ENCODE peak calls at places on chromosomes 6 and 20, in eight cellular contexts. One of them, this sample, is unnamed.
A peak's percentile ranks its signal among the peaks of the same experiment; 100 is the strongest.

GRCh38 chr20:10337291-10337690 is 96.7 kb downstream of the MKKS start:
- DNase-seq in GM23248: peak; percentile 27
- DNase-seq in sigmoid colon: no peak
- DNase-seq in PC-3: no peak
- DNase-seq in BJ: no peak
- DNase-seq in Peyer's patch: no peak
- DNase-seq in GM12865: no peak
- DNase-seq in suprapubic skin: no peak
- DNase-seq in this sample: no peak

GRCh38 chr6:128932061-128932460 is 49.1 kb downstream of the LAMA2 start:
- DNase-seq in Peyer's patch: no peak
- DNase-seq in BJ: peak; percentile 24
- DNase-seq in GM12865: no peak
- DNase-seq in sigmoid colon: no peak
- DNase-seq in GM23248: peak; percentile 85
- DNase-seq in PC-3: peak; percentile 68
- DNase-seq in suprapubic skin: no peak
- DNase-seq in this sample: no peak

GRCh38 chr6:117389227-117390057 is 36.3 kb downstream of the ROS1 start:
- DNase-seq in Peyer's patch: no peak
- DNase-seq in GM12865: no peak
- DNase-seq in sigmoid colon: no peak
- DNase-seq in GM23248: peak; percentile 56
- DNase-seq in PC-3: peak; percentile 89
- DNase-seq in suprapubic skin: no peak
- DNase-seq in BJ: no peak
- DNase-seq in this sample: no peak

GRCh38 chr20:34522969-34523871 is 7.0 kb downstream of the DYNLRB1 start:
- DNase-seq in sigmoid colon: no peak
- DNase-seq in suprapubic skin: no peak
- DNase-seq in BJ: no peak
- DNase-seq in PC-3: peak; percentile 87
- DNase-seq in GM23248: peak; percentile 72
- DNase-seq in Peyer's patch: peak; percentile 74
- DNase-seq in GM12865: peak; percentile 80
- DNase-seq in this sample: peak; percentile 42

GRCh38 chr6:43878823-43879495 is 108.9 kb downstream of the VEGFA start:
- DNase-seq in sigmoid colon: no peak
- DNase-seq in GM23248: peak; percentile 39
- DNase-seq in suprapubic skin: no peak
- DNase-seq in Peyer's patch: no peak
- DNase-seq in BJ: no peak
- DNase-seq in GM12865: no peak
- DNase-seq in PC-3: peak; percentile 10
- DNase-seq in this sample: no peak

GRCh38 chr6:30311669-30312068 is 15.1 kb upstream of the TRIM39 start:
- DNase-seq in Peyer's patch: no peak
- DNase-seq in sigmoid colon: no peak
- DNase-seq in suprapubic skin: no peak
- DNase-seq in GM12865: no peak
- DNase-seq in GM23248: no peak
- DNase-seq in PC-3: no peak
- DNase-seq in BJ: no peak
- DNase-seq in this sample: no peak

GRCh38 chr6:134676307-134677281 is 273.3 kb downstream of the ALDH8A1 start:
- DNase-seq in PC-3: no peak
- DNase-seq in GM12865: no peak
- DNase-seq in sigmoid colon: no peak
- DNase-seq in GM23248: no peak
- DNase-seq in BJ: no peak
- DNase-seq in suprapubic skin: no peak
- DNase-seq in Peyer's patch: peak; percentile 76
- DNase-seq in this sample: no peak

GRCh38 chr6:55536579-55536978 is 42.4 kb downstream of the HMGCLL1 start:
- DNase-seq in suprapubic skin: no peak
- DNase-seq in GM23248: no peak
- DNase-seq in GM12865: no peak
- DNase-seq in Peyer's patch: no peak
- DNase-seq in PC-3: no peak
- DNase-seq in BJ: no peak
- DNase-seq in sigmoid colon: no peak
- DNase-seq in this sample: no peak

GRCh38 chr6:160398674-160399271 is 50.6 kb downstream of the SLC22A3 start:
- DNase-seq in Peyer's patch: no peak
- DNase-seq in PC-3: peak; percentile 37
- DNase-seq in GM12865: peak; percentile 52
- DNase-seq in suprapubic skin: no peak
- DNase-seq in BJ: no peak
- DNase-seq in GM23248: peak; percentile 29
- DNase-seq in sigmoid colon: no peak
- DNase-seq in this sample: no peak

GRCh38 chr6:42572523-42572922 is 8.7 kb downstream of the UBR2 start:
- DNase-seq in Peyer's patch: no peak
- DNase-seq in GM23248: no peak
- DNase-seq in GM12865: peak; percentile 88
- DNase-seq in BJ: no peak
- DNase-seq in sigmoid colon: no peak
- DNase-seq in PC-3: no peak
- DNase-seq in suprapubic skin: no peak
- DNase-seq in this sample: no peak

GRCh38 chr6:26045046-26045938 is 41.9 kb upstream of the HFE start:
- DNase-seq in sigmoid colon: peak; percentile 94
- DNase-seq in BJ: peak; percentile 87
- DNase-seq in PC-3: peak; percentile 98
- DNase-seq in GM23248: peak; percentile 94
- DNase-seq in Peyer's patch: peak; percentile 81
- DNase-seq in suprapubic skin: peak; percentile 86
- DNase-seq in GM12865: peak; percentile 99
- DNase-seq in this sample: peak; percentile 82

GRCh38 chr6:68196645-68197044 is 438.4 kb upstream of the ADGRB3 start:
- DNase-seq in GM12865: peak; percentile 61
- DNase-seq in suprapubic skin: no peak
- DNase-seq in Peyer's patch: no peak
- DNase-seq in sigmoid colon: no peak
- DNase-seq in PC-3: peak; percentile 65
- DNase-seq in BJ: no peak
- DNase-seq in GM23248: peak; percentile 0
- DNase-seq in this sample: no peak

GRCh38 chr20:61661025-61661424 is 404.7 kb downstream of the TAF4 start:
- DNase-seq in GM23248: no peak
- DNase-seq in GM12865: no peak
- DNase-seq in Peyer's patch: no peak
- DNase-seq in BJ: no peak
- DNase-seq in suprapubic skin: no peak
- DNase-seq in PC-3: no peak
- DNase-seq in sigmoid colon: no peak
- DNase-seq in this sample: no peak

GRCh38 chr20:54208492-54209044 is 681 bp downstream of the PFDN4 start:
- DNase-seq in GM12865: peak; percentile 23
- DNase-seq in GM23248: peak; percentile 75
- DNase-seq in PC-3: peak; percentile 59
- DNase-seq in suprapubic skin: peak; percentile 73
- DNase-seq in sigmoid colon: no peak
- DNase-seq in BJ: no peak
- DNase-seq in Peyer's patch: no peak
- DNase-seq in this sample: no peak

DNA sequence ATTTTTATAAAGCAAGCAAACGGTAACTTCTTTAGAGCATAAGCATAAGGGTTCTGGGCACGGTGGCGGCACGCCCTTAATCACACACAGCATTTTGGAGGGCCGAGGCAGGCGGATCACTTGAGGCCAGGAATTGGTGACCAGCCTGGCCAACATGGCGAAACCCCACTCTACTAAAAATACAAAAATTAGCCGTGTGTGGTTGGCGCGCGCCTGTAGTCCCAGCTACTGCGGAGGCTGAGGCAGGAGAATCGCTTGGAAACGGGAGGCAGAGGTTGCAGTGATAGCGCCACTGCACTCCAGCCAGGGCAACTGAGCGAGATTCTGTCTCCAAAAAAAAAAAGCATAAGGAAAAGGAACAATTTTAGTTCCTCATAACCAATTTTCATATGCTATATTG is 2.6 kb downstream of the SENP6 start:
- DNase-seq in sigmoid colon: no peak
- DNase-seq in Peyer's patch: no peak
- DNase-seq in suprapubic skin: no peak
- DNase-seq in PC-3: no peak
- DNase-seq in GM23248: no peak
- DNase-seq in BJ: no peak
- DNase-seq in GM12865: no peak
- DNase-seq in this sample: no peak
- H3K4me3 ChIP-seq in sigmoid colon: peak overlapping the region; percentile 87
- H3K4me3 ChIP-seq in Peyer's patch: peak overlapping the region; percentile 81
- H3K4me3 ChIP-seq in suprapubic skin: peak overlapping the region; percentile 81
- H3K4me3 ChIP-seq in PC-3: peak overlapping the region; percentile 90
- H3K4me3 ChIP-seq in GM23248: peak overlapping the region; percentile 81
- H3K4me3 ChIP-seq in BJ: peak overlapping the region; percentile 81
- H3K4me3 ChIP-seq in GM12865: no peak overlapping the region
- H3K4me3 ChIP-seq in this sample: peak overlapping the region; percentile 89

GRCh38 chr6:130967502-130968469 is 95.3 kb downstream of the EPB41L2 start:
- DNase-seq in Peyer's patch: no peak
- DNase-seq in BJ: no peak
- DNase-seq in GM12865: no peak
- DNase-seq in PC-3: no peak
- DNase-seq in GM23248: peak; percentile 54
- DNase-seq in suprapubic skin: no peak
- DNase-seq in sigmoid colon: no peak
- DNase-seq in this sample: no peak
- H3K4me3 ChIP-seq in Peyer's patch: no peak overlapping the region
- H3K4me3 ChIP-seq in BJ: no peak overlapping the region
- H3K4me3 ChIP-seq in GM12865: no peak overlapping the region
- H3K4me3 ChIP-seq in PC-3: no peak overlapping the region
- H3K4me3 ChIP-seq in GM23248: peak overlapping the region; percentile 69
- H3K4me3 ChIP-seq in suprapubic skin: no peak overlapping the region
- H3K4me3 ChIP-seq in sigmoid colon: no peak overlapping the region
- H3K4me3 ChIP-seq in this sample: peak overlapping the region; percentile 48

GRCh38 chr6:32839356-32839755 is 817 bp upstream of the TAP2 start:
- DNase-seq in GM23248: no peak
- DNase-seq in sigmoid colon: peak; percentile 60
- DNase-seq in BJ: no peak
- DNase-seq in PC-3: no peak
- DNase-seq in suprapubic skin: no peak
- DNase-seq in GM12865: no peak
- DNase-seq in Peyer's patch: no peak
- DNase-seq in this sample: no peak

GRCh38 chr6:32836873-32837272 is 1.7 kb downstream of the TAP2 start:
- DNase-seq in sigmoid colon: no peak
- DNase-seq in suprapubic skin: no peak
- DNase-seq in BJ: no peak
- DNase-seq in GM23248: no peak
- DNase-seq in GM12865: no peak
- DNase-seq in PC-3: no peak
- DNase-seq in Peyer's patch: no peak
- DNase-seq in this sample: no peak

GRCh38 chr6:32835167-32835893 is 3.2 kb downstream of the TAP2 start:
- DNase-seq in GM23248: no peak
- DNase-seq in PC-3: no peak
- DNase-seq in suprapubic skin: no peak
- DNase-seq in sigmoid colon: no peak
- DNase-seq in BJ: no peak
- DNase-seq in GM12865: no peak
- DNase-seq in Peyer's patch: no peak
- DNase-seq in this sample: no peak

GRCh38 chr6:32838114-32838958 is at the start of gene TAP2:
- DNase-seq in GM12865: peak; percentile 97
- DNase-seq in GM23248: peak; percentile 96
- DNase-seq in Peyer's patch: peak; percentile 99
- DNase-seq in PC-3: peak; percentile 94
- DNase-seq in suprapubic skin: peak; percentile 97
- DNase-seq in BJ: peak; percentile 46
- DNase-seq in sigmoid colon: peak; percentile 97
- DNase-seq in this sample: peak; percentile 74

DNA sequence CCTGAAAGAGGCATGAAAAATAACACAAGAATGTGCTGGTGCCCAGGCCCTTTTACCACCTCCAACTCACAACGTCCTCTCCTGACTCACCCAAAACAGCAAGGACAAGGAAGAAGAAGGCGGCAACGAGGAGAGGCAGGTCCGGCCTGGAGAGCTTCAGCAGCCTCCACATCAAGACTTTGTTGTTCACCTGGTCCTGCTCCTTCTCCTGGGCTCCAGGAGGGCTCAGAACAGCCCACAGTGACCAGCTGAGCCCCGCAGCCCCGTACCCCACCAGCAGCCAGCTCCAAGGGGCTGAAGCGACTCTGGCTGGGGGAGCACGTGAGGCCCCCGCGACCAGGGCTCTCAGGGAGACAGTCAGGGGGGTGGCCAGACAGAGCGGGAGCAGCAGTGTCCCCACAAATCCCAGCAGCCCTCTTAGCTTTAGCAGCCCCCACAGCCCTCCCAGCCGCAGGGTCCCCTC is 857 bp downstream of the TAP2 start:
- DNase-seq in GM12865: no peak
- DNase-seq in GM23248: peak; percentile 41
- DNase-seq in sigmoid colon: no peak
- DNase-seq in PC-3: peak; percentile 55
- DNase-seq in suprapubic skin: no peak
- DNase-seq in BJ: no peak
- DNase-seq in Peyer's patch: no peak
- DNase-seq in this sample: no peak
- H3K4me3 ChIP-seq in GM12865: peak overlapping the region; percentile 62
- H3K4me3 ChIP-seq in GM23248: peak overlapping the region; percentile 84
- H3K4me3 ChIP-seq in sigmoid colon: peak overlapping the region; percentile 56
- H3K4me3 ChIP-seq in PC-3: peak overlapping the region; percentile 96
- H3K4me3 ChIP-seq in suprapubic skin: peak overlapping the region; percentile 81
- H3K4me3 ChIP-seq in BJ: peak overlapping the region; percentile 90
- H3K4me3 ChIP-seq in Peyer's patch: peak overlapping the region; percentile 81
- H3K4me3 ChIP-seq in this sample: peak overlapping the region; percentile 92

GRCh38 chr6:16582437-16583150 is 178.7 kb downstream of the ATXN1 start:
- DNase-seq in PC-3: no peak
- DNase-seq in suprapubic skin: no peak
- DNase-seq in GM12865: peak; percentile 27
- DNase-seq in BJ: no peak
- DNase-seq in sigmoid colon: no peak
- DNase-seq in Peyer's patch: no peak
- DNase-seq in GM23248: no peak
- DNase-seq in this sample: no peak
- H3K4me3 ChIP-seq in PC-3: no peak overlapping the region
- H3K4me3 ChIP-seq in suprapubic skin: no peak overlapping the region
- H3K4me3 ChIP-seq in GM12865: peak overlapping the region; percentile 62
- H3K4me3 ChIP-seq in BJ: no peak overlapping the region
- H3K4me3 ChIP-seq in sigmoid colon: no peak overlapping the region
- H3K4me3 ChIP-seq in Peyer's patch: peak overlapping the region; percentile 44
- H3K4me3 ChIP-seq in GM23248: no peak overlapping the region
- H3K4me3 ChIP-seq in this sample: no peak overlapping the region